ENCODE peak calls at places on chromosomes 1 and 21, in six cellular contexts. G, K, S, P, T and Y are unnamed samples.
A peak's percentile ranks its signal among the peaks of the same experiment; 100 is the strongest.

GRCh38 chr1:163069142-163069541 is at the start of gene RGS4:
- DNase-seq in T (peak; percentile 93), G (peak; percentile 49), P (peak; percentile 97), S (peak; percentile 99), K (no peak), Y (no peak)

GRCh38 chr1:45375104-45376090 is 35.2 kb upstream of the MUTYH start:
- DNase-seq in P (peak; percentile 22), S (peak; percentile 6), T (no peak), G (no peak), K (no peak), Y (no peak)

GRCh38 chr21:42452401-42453018 is 43.5 kb downstream of the RSPH1 start:
- DNase-seq in P (no peak), K (no peak), T (no peak), S (no peak), G (no peak), Y (no peak)

GRCh38 chr1:203557958-203558760 is 64.2 kb downstream of the OPTC start:
- DNase-seq in S (peak; percentile 96), P (peak; percentile 98), K (no peak), G (peak; percentile 88), T (peak; percentile 93), Y (peak; percentile 63)

GRCh38 chr1:85550784-85551516 is 29.6 kb upstream of the CCN1 start:
- DNase-seq in S (no peak), P (peak; percentile 77), T (peak; percentile 58), G (no peak), K (no peak), Y (no peak)

GRCh38 chr21:14215971-14216621 is at the start of gene RBM11:
- DNase-seq in S (peak; percentile 29), K (no peak), P (peak; percentile 16), G (peak; percentile 75), T (no peak), Y (peak; percentile 71)

GRCh38 chr1:168227620-168228019 is 1.8 kb downstream of the SFT2D2 start:
- DNase-seq in T (no peak), K (no peak), P (no peak), S (no peak), G (no peak), Y (no peak)

GRCh38 chr1:23168079-23168461 is 586 bp downstream of the LUZP1 start:
- DNase-seq in P (no peak), K (no peak), G (peak; percentile 40), T (no peak), S (no peak), Y (no peak)

GRCh38 chr1:6267686-6268281 is 6.9 kb upstream of the GPR153 start:
- DNase-seq in S (no peak), P (no peak), K (no peak), T (no peak), G (no peak), Y (no peak)

GRCh38 chr1:53541761-53542550 is 82.8 kb downstream of the DMRTB1 start:
- DNase-seq in P (peak; percentile 93), K (no peak), G (peak; percentile 83), S (peak; percentile 64), T (peak; percentile 67), Y (no peak)

GRCh38 chr1:200588698-200589097 is 31.9 kb downstream of the KIF14 start:
- DNase-seq in S (no peak), K (no peak), T (no peak), G (no peak), P (no peak), Y (no peak)

GRCh38 chr1:247146671-247147070 is 25.1 kb downstream of the ZNF124 start:
- DNase-seq in P (no peak), S (no peak), K (no peak), G (no peak), T (no peak), Y (no peak)

GRCh38 chr1:209641216-209642181 is 10.7 kb downstream of the LAMB3 start:
- DNase-seq in P (peak; percentile 77), K (no peak), S (peak; percentile 90), G (peak; percentile 68), T (no peak), Y (no peak)

GRCh38 chr1:13808729-13809131 is 108.7 kb downstream of the PRDM2 start:
- DNase-seq in P (peak; percentile 41), K (no peak), T (peak; percentile 20), S (peak; percentile 54), G (peak; percentile 38), Y (no peak)

GRCh38 chr1:42934111-42934510 is 24.6 kb downstream of the SLC2A1 start:
- DNase-seq in S (no peak), T (no peak), P (no peak), K (no peak), G (no peak), Y (no peak)

GRCh38 chr21:42636535-42636914 is 16.9 kb upstream of the PDE9A start:
- DNase-seq in P (peak; percentile 80), K (no peak), G (no peak), S (peak; percentile 86), T (no peak), Y (no peak)

GRCh38 chr1:39955547-39956539 is 898 bp downstream of the MFSD2A start:
- DNase-seq in S (peak; percentile 44), T (no peak), P (peak; percentile 42), G (no peak), K (peak; percentile 33), Y (peak; percentile 68)

GRCh38 chr1:30159015-30159414 is 564.4 kb downstream of the MATN1 start:
- DNase-seq in T (no peak), K (no peak), G (no peak), P (no peak), S (no peak), Y (no peak)

GRCh38 chr1:10033359-10033845 is 644 bp downstream of the UBE4B start:
- DNase-seq in P (peak; percentile 33), G (no peak), S (peak; percentile 40), T (no peak), K (no peak), Y (no peak)

GRCh38 chr21:42703936-42704335 is 50.5 kb downstream of the PDE9A start:
- DNase-seq in S (no peak), G (no peak), K (no peak), T (no peak), P (no peak), Y (no peak)

GRCh38 chr1:111570781-111571181 is 48.8 kb upstream of the RAP1A start:
- DNase-seq in S (no peak), T (no peak), P (no peak), K (no peak), G (no peak), Y (peak; percentile 63)

GRCh38 chr1:91650764-91651163 is 150.1 kb downstream of the CDC7 start:
- DNase-seq in P (peak; percentile 100), S (peak; percentile 96), G (peak; percentile 95), T (peak; percentile 97), K (no peak), Y (peak; percentile 67)

GRCh38 chr21:46320331-46320801 is 3.3 kb downstream of the C21orf58 start:
- DNase-seq in K (no peak), P (no peak), T (no peak), S (peak; percentile 8), G (no peak), Y (no peak)

GRCh38 chr1:44819594-44820327 is 11.4 kb downstream of the BTBD19 start:
- DNase-seq in P (peak; percentile 97), G (peak; percentile 83), T (peak; percentile 89), S (peak; percentile 94), K (peak; percentile 90), Y (no peak)

DNA sequence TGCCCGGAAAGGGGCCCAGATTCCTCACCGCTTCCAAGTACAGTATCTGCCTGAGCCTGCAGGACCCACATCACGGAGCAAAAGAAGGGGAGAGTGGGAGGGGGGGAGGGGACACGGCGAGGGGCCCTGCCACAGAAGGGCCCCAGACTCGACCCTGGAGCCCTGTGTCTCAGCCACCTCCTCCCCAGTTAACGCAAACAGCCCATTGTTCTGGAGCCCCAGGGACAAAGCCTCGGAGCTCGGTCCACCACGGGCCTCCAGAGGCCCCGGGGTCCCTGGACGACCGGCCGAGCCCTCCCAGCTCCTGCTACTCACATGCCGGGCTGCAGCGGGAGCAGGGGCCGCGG is 512 bp downstream of the MEGF6 start:
- DNase-seq in G (no peak), T (no peak), K (no peak), P (no peak), S (no peak), Y (no peak)
- H3K4me3 ChIP-seq in G (no peak overlapping the region), T (no peak overlapping the region), K (no peak overlapping the region), P (peak overlapping the region; percentile 37), S (peak overlapping the region; percentile 22), Y (peak overlapping the region; percentile 53)

DNA sequence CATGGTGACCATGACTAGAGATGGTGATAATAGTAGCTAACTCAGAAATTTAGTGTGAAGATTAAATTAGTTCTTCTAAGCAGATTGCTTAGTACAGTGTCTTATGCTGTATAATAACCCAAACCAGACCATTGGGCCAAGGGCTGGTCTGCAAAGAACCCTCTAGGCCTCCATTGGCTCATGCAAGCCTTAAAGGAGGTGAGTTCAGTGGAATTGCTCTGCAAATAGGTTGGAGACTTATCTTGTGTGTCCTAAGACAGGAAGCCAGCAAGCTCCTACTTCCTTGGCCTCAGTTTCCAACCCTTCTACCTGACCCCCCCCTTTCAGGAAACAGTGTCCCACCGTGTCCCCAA is 1.8 kb upstream of the MEF2D start:
- DNase-seq in T (no peak), S (no peak), P (no peak), K (no peak), G (no peak), Y (no peak)
- H3K4me3 ChIP-seq in T (no peak overlapping the region), S (no peak overlapping the region), P (no peak overlapping the region), K (no peak overlapping the region), G (no peak overlapping the region), Y (peak overlapping the region; percentile 100)

DNA sequence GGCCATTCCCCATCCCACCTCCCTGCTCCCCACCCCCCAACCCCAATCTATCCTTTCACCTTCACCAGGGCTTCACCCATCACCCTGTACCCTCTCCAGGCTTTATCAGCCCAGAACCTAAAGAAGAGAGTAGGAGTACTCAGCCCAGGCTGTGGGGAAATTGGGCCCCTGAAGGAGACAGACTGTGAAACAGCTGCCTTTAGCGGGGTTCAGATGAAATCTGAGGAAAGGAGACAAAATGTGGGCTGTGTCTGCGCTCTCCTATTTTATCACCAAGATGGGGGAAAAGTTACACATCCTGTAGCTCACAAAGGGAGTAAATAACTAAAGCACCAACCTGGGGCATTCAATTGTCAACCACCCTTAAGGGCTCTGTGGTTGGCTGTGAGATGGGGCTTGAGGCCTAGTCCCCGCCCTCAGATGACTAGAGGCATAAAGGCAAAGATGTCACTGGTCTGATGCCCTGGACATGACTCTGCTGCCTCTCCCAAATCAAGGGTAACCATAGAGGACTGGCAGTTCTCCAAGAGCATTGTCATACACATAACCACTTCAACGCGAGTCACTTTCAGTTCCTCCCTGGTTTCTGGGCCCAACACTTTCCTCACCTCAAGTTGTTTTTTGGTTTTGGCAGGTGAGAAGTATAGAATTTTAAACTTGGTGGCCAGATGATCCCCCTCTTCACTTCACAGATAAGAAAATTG is 30.0 kb downstream of the SLC27A3 start:
- DNase-seq in T (peak; percentile 21), P (peak; percentile 89), K (peak; percentile 98), S (peak; percentile 76), G (no peak), Y (peak; percentile 52)
- H3K4me3 ChIP-seq in T (no peak overlapping the region), P (no peak overlapping the region), K (peak overlapping the region; percentile 38), S (no peak overlapping the region), G (no peak overlapping the region), Y (no peak overlapping the region)

GRCh38 chr1:150558328-150558727 is 9.1 kb downstream of the ADAMTSL4 start:
- DNase-seq in S (no peak), K (no peak), G (peak; percentile 21), P (no peak), T (no peak), Y (no peak)
- H3K4me3 ChIP-seq in S (peak overlapping the region; percentile 25), K (no peak overlapping the region), G (peak overlapping the region; percentile 14), P (peak overlapping the region; percentile 17), T (no peak overlapping the region), Y (no peak overlapping the region)